ENCODE peak calls at places on chromosome 22, in ten cellular contexts. One of them, this sample, is unnamed.

GRCh38 chr22:27801197-27801615 is 350 bp downstream of the MN1 start:
- DNase-seq in A172: no peak
- DNase-seq in NAMALWA: no peak
- DNase-seq in NCI-H1694: no peak
- DNase-seq in NCI-H2081: no peak
- DNase-seq in ecto neural progenitor cell: peak; percentile 78
- DNase-seq in LoVo: no peak
- DNase-seq in right cardiac atrium: no peak
- DNase-seq in effector CD4-positive, alpha-beta T cell: peak; percentile 13
- DNase-seq in H9: peak; percentile 61
- DNase-seq in this sample: peak; percentile 10

GRCh38 chr22:50488006-50488677 is 1.5 kb downstream of the MIOX start:
- DNase-seq in right cardiac atrium: no peak
- DNase-seq in LoVo: no peak
- DNase-seq in NCI-H1694: no peak
- DNase-seq in effector CD4-positive, alpha-beta T cell: no peak
- DNase-seq in NCI-H2081: no peak
- DNase-seq in H9: no peak
- DNase-seq in A172: no peak
- DNase-seq in ecto neural progenitor cell: no peak
- DNase-seq in NAMALWA: no peak
- DNase-seq in this sample: no peak

GRCh38 chr22:37427128-37427710 is at the start of gene ELFN2:
- DNase-seq in NCI-H1694: no peak
- DNase-seq in effector CD4-positive, alpha-beta T cell: no peak
- DNase-seq in NAMALWA: no peak
- DNase-seq in right cardiac atrium: peak; percentile 75
- DNase-seq in NCI-H2081: no peak
- DNase-seq in ecto neural progenitor cell: peak; percentile 66
- DNase-seq in LoVo: no peak
- DNase-seq in A172: no peak
- DNase-seq in H9: no peak
- DNase-seq in this sample: no peak

GRCh38 chr22:36299295-36299694 is 46.4 kb downstream of the APOL1 start:
- DNase-seq in NCI-H2081: no peak
- DNase-seq in effector CD4-positive, alpha-beta T cell: no peak
- DNase-seq in right cardiac atrium: peak; percentile 64
- DNase-seq in NAMALWA: no peak
- DNase-seq in A172: no peak
- DNase-seq in LoVo: no peak
- DNase-seq in NCI-H1694: no peak
- DNase-seq in ecto neural progenitor cell: no peak
- DNase-seq in H9: no peak
- DNase-seq in this sample: no peak

GRCh38 chr22:36901411-36902142 is 11.9 kb upstream of the CSF2RB start:
- DNase-seq in LoVo: no peak
- DNase-seq in NCI-H2081: no peak
- DNase-seq in effector CD4-positive, alpha-beta T cell: no peak
- DNase-seq in NCI-H1694: no peak
- DNase-seq in H9: no peak
- DNase-seq in ecto neural progenitor cell: no peak
- DNase-seq in NAMALWA: peak; percentile 56
- DNase-seq in A172: no peak
- DNase-seq in right cardiac atrium: no peak
- DNase-seq in this sample: no peak

GRCh38 chr22:20989323-20990138 is 7.4 kb downstream of the LZTR1 start:
- DNase-seq in right cardiac atrium: no peak
- DNase-seq in NCI-H1694: no peak
- DNase-seq in LoVo: no peak
- DNase-seq in A172: peak; percentile 46
- DNase-seq in H9: no peak
- DNase-seq in NCI-H2081: no peak
- DNase-seq in NAMALWA: no peak
- DNase-seq in effector CD4-positive, alpha-beta T cell: no peak
- DNase-seq in ecto neural progenitor cell: no peak
- DNase-seq in this sample: no peak

GRCh38 chr22:19825904-19826618 is 28.6 kb downstream of the GNB1L start:
- DNase-seq in NCI-H1694: no peak
- DNase-seq in right cardiac atrium: no peak
- DNase-seq in H9: no peak
- DNase-seq in A172: no peak
- DNase-seq in ecto neural progenitor cell: no peak
- DNase-seq in NAMALWA: no peak
- DNase-seq in effector CD4-positive, alpha-beta T cell: no peak
- DNase-seq in NCI-H2081: no peak
- DNase-seq in LoVo: no peak
- DNase-seq in this sample: no peak

GRCh38 chr22:38462960-38463784 is 4.7 kb upstream of the KDELR3 start:
- DNase-seq in ecto neural progenitor cell: peak; percentile 85
- DNase-seq in right cardiac atrium: peak; percentile 89
- DNase-seq in H9: peak; percentile 78
- DNase-seq in NCI-H2081: no peak
- DNase-seq in NAMALWA: no peak
- DNase-seq in LoVo: no peak
- DNase-seq in NCI-H1694: no peak
- DNase-seq in A172: no peak
- DNase-seq in effector CD4-positive, alpha-beta T cell: no peak
- DNase-seq in this sample: no peak

GRCh38 chr22:26581769-26582168 is 8.2 kb downstream of the TPST2 start:
- DNase-seq in NCI-H2081: no peak
- DNase-seq in A172: no peak
- DNase-seq in NAMALWA: no peak
- DNase-seq in ecto neural progenitor cell: no peak
- DNase-seq in right cardiac atrium: no peak
- DNase-seq in H9: no peak
- DNase-seq in LoVo: no peak
- DNase-seq in effector CD4-positive, alpha-beta T cell: no peak
- DNase-seq in NCI-H1694: no peak
- DNase-seq in this sample: no peak

GRCh38 chr22:22978637-22979036 is 91.0 kb downstream of the IGLL5 start:
- DNase-seq in H9: no peak
- DNase-seq in A172: no peak
- DNase-seq in NAMALWA: no peak
- DNase-seq in LoVo: no peak
- DNase-seq in NCI-H2081: no peak
- DNase-seq in NCI-H1694: no peak
- DNase-seq in right cardiac atrium: no peak
- DNase-seq in ecto neural progenitor cell: no peak
- DNase-seq in effector CD4-positive, alpha-beta T cell: no peak
- DNase-seq in this sample: no peak

GRCh38 chr22:25223269-25223850 is 3.9 kb downstream of the CRYBB2 start:
- DNase-seq in effector CD4-positive, alpha-beta T cell: no peak
- DNase-seq in ecto neural progenitor cell: peak; percentile 71
- DNase-seq in right cardiac atrium: no peak
- DNase-seq in NCI-H2081: no peak
- DNase-seq in NAMALWA: no peak
- DNase-seq in LoVo: no peak
- DNase-seq in H9: no peak
- DNase-seq in A172: no peak
- DNase-seq in NCI-H1694: no peak
- DNase-seq in this sample: no peak

GRCh38 chr22:23243006-23243573 is 62.8 kb downstream of the BCR start:
- DNase-seq in LoVo: no peak
- DNase-seq in NCI-H1694: no peak
- DNase-seq in NCI-H2081: no peak
- DNase-seq in NAMALWA: peak; percentile 68
- DNase-seq in right cardiac atrium: peak; percentile 30
- DNase-seq in H9: peak; percentile 88
- DNase-seq in effector CD4-positive, alpha-beta T cell: peak; percentile 56
- DNase-seq in ecto neural progenitor cell: peak; percentile 76
- DNase-seq in A172: no peak
- DNase-seq in this sample: peak; percentile 45

GRCh38 chr22:45975266-45976161 is 1.4 kb downstream of the WNT7B start:
- DNase-seq in NAMALWA: no peak
- DNase-seq in NCI-H2081: no peak
- DNase-seq in right cardiac atrium: no peak
- DNase-seq in ecto neural progenitor cell: no peak
- DNase-seq in H9: no peak
- DNase-seq in A172: no peak
- DNase-seq in LoVo: peak; percentile 32
- DNase-seq in NCI-H1694: no peak
- DNase-seq in effector CD4-positive, alpha-beta T cell: no peak
- DNase-seq in this sample: no peak

GRCh38 chr22:48103126-48103875 is 1340.9 kb downstream of the TBC1D22A start:
- DNase-seq in effector CD4-positive, alpha-beta T cell: no peak
- DNase-seq in NCI-H1694: peak; percentile 15
- DNase-seq in ecto neural progenitor cell: peak; percentile 35
- DNase-seq in LoVo: no peak
- DNase-seq in right cardiac atrium: no peak
- DNase-seq in A172: no peak
- DNase-seq in NAMALWA: no peak
- DNase-seq in H9: no peak
- DNase-seq in NCI-H2081: no peak
- DNase-seq in this sample: no peak

GRCh38 chr22:42939941-42940653 is 74.9 kb downstream of the PACSIN2 start:
- DNase-seq in right cardiac atrium: peak; percentile 63
- DNase-seq in A172: peak; percentile 83
- DNase-seq in H9: no peak
- DNase-seq in NCI-H2081: peak; percentile 39
- DNase-seq in LoVo: peak; percentile 90
- DNase-seq in effector CD4-positive, alpha-beta T cell: no peak
- DNase-seq in ecto neural progenitor cell: no peak
- DNase-seq in NCI-H1694: no peak
- DNase-seq in NAMALWA: no peak
- DNase-seq in this sample: no peak

GRCh38 chr22:46319319-46319718 is 16.2 kb upstream of the TRMU start:
- DNase-seq in right cardiac atrium: no peak
- DNase-seq in LoVo: no peak
- DNase-seq in H9: no peak
- DNase-seq in NCI-H1694: no peak
- DNase-seq in effector CD4-positive, alpha-beta T cell: no peak
- DNase-seq in A172: no peak
- DNase-seq in NAMALWA: no peak
- DNase-seq in NCI-H2081: no peak
- DNase-seq in ecto neural progenitor cell: no peak
- DNase-seq in this sample: no peak

GRCh38 chr22:20937794-20938148 is 20.6 kb downstream of the CRKL start:
- DNase-seq in LoVo: no peak
- DNase-seq in H9: no peak
- DNase-seq in right cardiac atrium: no peak
- DNase-seq in NCI-H2081: no peak
- DNase-seq in effector CD4-positive, alpha-beta T cell: no peak
- DNase-seq in NCI-H1694: no peak
- DNase-seq in A172: no peak
- DNase-seq in ecto neural progenitor cell: no peak
- DNase-seq in NAMALWA: no peak
- DNase-seq in this sample: no peak

GRCh38 chr22:41435560-41435959 is 11.0 kb downstream of the TOB2 start:
- DNase-seq in NCI-H2081: no peak
- DNase-seq in A172: no peak
- DNase-seq in effector CD4-positive, alpha-beta T cell: no peak
- DNase-seq in LoVo: no peak
- DNase-seq in NCI-H1694: no peak
- DNase-seq in H9: no peak
- DNase-seq in ecto neural progenitor cell: no peak
- DNase-seq in NAMALWA: no peak
- DNase-seq in right cardiac atrium: peak; percentile 31
- DNase-seq in this sample: no peak

GRCh38 chr22:46522743-46523300 is 14.6 kb downstream of the CELSR1 start:
- DNase-seq in A172: no peak
- DNase-seq in NAMALWA: no peak
- DNase-seq in H9: no peak
- DNase-seq in effector CD4-positive, alpha-beta T cell: no peak
- DNase-seq in ecto neural progenitor cell: peak; percentile 51
- DNase-seq in NCI-H1694: no peak
- DNase-seq in right cardiac atrium: peak; percentile 35
- DNase-seq in LoVo: no peak
- DNase-seq in NCI-H2081: no peak
- DNase-seq in this sample: no peak

GRCh38 chr22:41157083-41157482 is 48.0 kb upstream of the L3MBTL2 start:
- DNase-seq in LoVo: no peak
- DNase-seq in NCI-H1694: no peak
- DNase-seq in A172: no peak
- DNase-seq in NAMALWA: no peak
- DNase-seq in NCI-H2081: no peak
- DNase-seq in effector CD4-positive, alpha-beta T cell: no peak
- DNase-seq in right cardiac atrium: no peak
- DNase-seq in H9: no peak
- DNase-seq in ecto neural progenitor cell: no peak
- DNase-seq in this sample: no peak

GRCh38 chr22:20017622-20017958 is 967 bp upstream of the ARVCF start:
- DNase-seq in NAMALWA: no peak
- DNase-seq in NCI-H1694: no peak
- DNase-seq in NCI-H2081: no peak
- DNase-seq in effector CD4-positive, alpha-beta T cell: no peak
- DNase-seq in ecto neural progenitor cell: no peak
- DNase-seq in A172: no peak
- DNase-seq in H9: no peak
- DNase-seq in LoVo: no peak
- DNase-seq in right cardiac atrium: peak; percentile 39
- DNase-seq in this sample: no peak

GRCh38 chr22:50184004-50184461 is 1.7 kb upstream of the TRABD start:
- DNase-seq in NCI-H1694: no peak
- DNase-seq in A172: peak; percentile 49
- DNase-seq in LoVo: no peak
- DNase-seq in ecto neural progenitor cell: no peak
- DNase-seq in H9: no peak
- DNase-seq in effector CD4-positive, alpha-beta T cell: no peak
- DNase-seq in NAMALWA: no peak
- DNase-seq in NCI-H2081: no peak
- DNase-seq in right cardiac atrium: peak; percentile 92
- DNase-seq in this sample: no peak

GRCh38 chr22:38235240-38235850 is 33.6 kb downstream of the MAFF start:
- DNase-seq in NCI-H1694: no peak
- DNase-seq in NAMALWA: no peak
- DNase-seq in NCI-H2081: no peak
- DNase-seq in LoVo: no peak
- DNase-seq in H9: no peak
- DNase-seq in right cardiac atrium: no peak
- DNase-seq in ecto neural progenitor cell: no peak
- DNase-seq in A172: no peak
- DNase-seq in effector CD4-positive, alpha-beta T cell: no peak
- DNase-seq in this sample: no peak

GRCh38 chr22:42214625-42215415 is 55.6 kb downstream of the TCF20 start:
- DNase-seq in H9: no peak
- DNase-seq in right cardiac atrium: peak; percentile 79
- DNase-seq in ecto neural progenitor cell: peak; percentile 55
- DNase-seq in LoVo: no peak
- DNase-seq in NCI-H1694: no peak
- DNase-seq in NAMALWA: no peak
- DNase-seq in effector CD4-positive, alpha-beta T cell: no peak
- DNase-seq in A172: no peak
- DNase-seq in NCI-H2081: no peak
- DNase-seq in this sample: no peak

This sample was measured in stimulated activated effector memory CD8-positive, alpha-beta T cell treated with anti-CD3 and anti-CD28 coated beads, Interleukin-12 subunit alpha, Interleukin-12 subunit beta, amount 100 ng/mL, for 72 hours.